ENCODE peak calls at places on chromosomes 11 and 22, in four cellular contexts. One of them, this sample, is unnamed.

GRCh38 chr11:10493041-10493663 is 38.1 kb downstream of the AMPD3 start:
- DNase-seq in thoracic aorta: no peak
- DNase-seq in body of pancreas: no peak
- DNase-seq in EL: no peak
- DNase-seq in this sample: no peak

GRCh38 chr22:36776722-36777121 is 803 bp upstream of the IFT27 start:
- DNase-seq in thoracic aorta: no peak
- DNase-seq in body of pancreas: no peak
- DNase-seq in EL: no peak
- DNase-seq in this sample: no peak

GRCh38 chr11:67538823-67539505 is 15.7 kb upstream of the CABP2 start:
- DNase-seq in thoracic aorta: no peak
- DNase-seq in body of pancreas: no peak
- DNase-seq in EL: no peak
- DNase-seq in this sample: no peak

GRCh38 chr22:37082251-37082650 is 27.3 kb downstream of the TMPRSS6 start:
- DNase-seq in thoracic aorta: no peak
- DNase-seq in body of pancreas: no peak
- DNase-seq in EL: no peak
- DNase-seq in this sample: no peak

GRCh38 chr11:98062714-98063113 is 958.0 kb upstream of the CNTN5 start:
- DNase-seq in thoracic aorta: no peak
- DNase-seq in body of pancreas: no peak
- DNase-seq in EL: no peak
- DNase-seq in this sample: no peak

GRCh38 chr11:2325719-2326118 is 23.9 kb downstream of the TSPAN32 start:
- DNase-seq in thoracic aorta: no peak
- DNase-seq in body of pancreas: peak
- DNase-seq in EL: peak
- DNase-seq in this sample: peak

GRCh38 chr11:125408281-125408680 is 87.8 kb downstream of the FEZ1 start:
- DNase-seq in thoracic aorta: no peak
- DNase-seq in body of pancreas: no peak
- DNase-seq in EL: no peak
- DNase-seq in this sample: no peak

GRCh38 chr11:48012051-48012391 is 31.7 kb downstream of the PTPRJ start:
- DNase-seq in thoracic aorta: no peak
- DNase-seq in body of pancreas: no peak
- DNase-seq in EL: no peak
- DNase-seq in this sample: no peak

GRCh38 chr22:44453441-44454112 is 44.5 kb downstream of the RTL6 start:
- DNase-seq in thoracic aorta: no peak
- DNase-seq in body of pancreas: no peak
- DNase-seq in EL: no peak
- DNase-seq in this sample: no peak

GRCh38 chr22:50737728-50738648 is at the start of gene ACR:
- DNase-seq in thoracic aorta: no peak
- DNase-seq in body of pancreas: peak
- DNase-seq in EL: no peak
- DNase-seq in this sample: no peak

GRCh38 chr11:64343740-64344133 is 3.7 kb downstream of the CCDC88B start:
- DNase-seq in thoracic aorta: no peak
- DNase-seq in body of pancreas: no peak
- DNase-seq in EL: no peak
- DNase-seq in this sample: no peak

GRCh38 chr11:119000906-119001305 is 3.0 kb downstream of the CENATAC start:
- DNase-seq in thoracic aorta: no peak
- DNase-seq in body of pancreas: no peak
- DNase-seq in EL: peak
- DNase-seq in this sample: no peak

GRCh38 chr11:12288934-12289666 is 88.3 kb upstream of the PARVA start:
- DNase-seq in thoracic aorta: no peak
- DNase-seq in body of pancreas: no peak
- DNase-seq in EL: no peak
- DNase-seq in this sample: no peak

GRCh38 chr22:47293368-47294221 is 531.1 kb downstream of the TBC1D22A start:
- DNase-seq in thoracic aorta: no peak
- DNase-seq in body of pancreas: no peak
- DNase-seq in EL: no peak
- DNase-seq in this sample: no peak

GRCh38 chr11:113242767-113243397 is 71.5 kb upstream of the TTC12 start:
- DNase-seq in thoracic aorta: no peak
- DNase-seq in body of pancreas: no peak
- DNase-seq in EL: peak
- DNase-seq in this sample: peak

GRCh38 chr11:211295-211694 is 3.8 kb downstream of the RIC8A start:
- DNase-seq in thoracic aorta: no peak
- DNase-seq in body of pancreas: no peak
- DNase-seq in EL: no peak
- DNase-seq in this sample: no peak

GRCh38 chr11:61594907-61595257 is 14.0 kb upstream of the SYT7 start:
- DNase-seq in thoracic aorta: no peak
- DNase-seq in body of pancreas: no peak
- DNase-seq in EL: no peak
- DNase-seq in this sample: no peak

GRCh38 chr22:37775785-37776638 is 31.7 kb upstream of the GCAT start:
- DNase-seq in thoracic aorta: no peak
- DNase-seq in body of pancreas: no peak
- DNase-seq in EL: peak
- DNase-seq in this sample: peak

GRCh38 chr11:124069429-124070401 is 28.6 kb upstream of the OR10G7 start:
- DNase-seq in thoracic aorta: no peak
- DNase-seq in body of pancreas: peak
- DNase-seq in EL: peak
- DNase-seq in this sample: peak

GRCh38 chr11:61516675-61517516 is 8.3 kb downstream of the LRRC10B start:
- DNase-seq in thoracic aorta: no peak
- DNase-seq in body of pancreas: no peak
- DNase-seq in EL: peak
- DNase-seq in this sample: peak

GRCh38 chr11:103364687-103365086 is 255.5 kb downstream of the DYNC2H1 start:
- DNase-seq in thoracic aorta: no peak
- DNase-seq in body of pancreas: no peak
- DNase-seq in EL: no peak
- DNase-seq in this sample: peak

GRCh38 chr11:130611791-130612251 is 163.4 kb downstream of the ADAMTS15 start:
- DNase-seq in thoracic aorta: no peak
- DNase-seq in body of pancreas: no peak
- DNase-seq in EL: peak
- DNase-seq in this sample: peak

GRCh38 chr11:112881461-112881860 is 79.8 kb upstream of the NCAM1 start:
- DNase-seq in thoracic aorta: peak
- DNase-seq in body of pancreas: peak
- DNase-seq in EL: peak
- DNase-seq in this sample: peak

GRCh38 chr22:24240381-24240780 is 4.5 kb downstream of the GGT5 start:
- DNase-seq in thoracic aorta: no peak
- DNase-seq in body of pancreas: no peak
- DNase-seq in EL: no peak
- DNase-seq in this sample: no peak

GRCh38 chr11:35134403-35135126 is 4.4 kb upstream of the CD44 start:
- DNase-seq in thoracic aorta: no peak
- DNase-seq in body of pancreas: no peak
- DNase-seq in EL: no peak
- DNase-seq in this sample: no peak

GRCh38 chr22:19605508-19606331 is 81.5 kb upstream of the CLDN5 start:
- DNase-seq in thoracic aorta: no peak
- DNase-seq in body of pancreas: no peak
- DNase-seq in EL: no peak
- DNase-seq in this sample: no peak

GRCh38 chr11:12787847-12788246 is 113.6 kb downstream of the TEAD1 start:
- DNase-seq in thoracic aorta: no peak
- DNase-seq in body of pancreas: no peak
- DNase-seq in EL: peak
- DNase-seq in this sample: no peak

GRCh38 chr11:98835336-98835735 is 185.4 kb upstream of the CNTN5 start:
- DNase-seq in thoracic aorta: no peak
- DNase-seq in body of pancreas: no peak
- DNase-seq in EL: no peak
- DNase-seq in this sample: no peak

GRCh38 chr11:34960277-34960676 is 43.9 kb downstream of the PDHX start:
- DNase-seq in thoracic aorta: no peak
- DNase-seq in body of pancreas: no peak
- DNase-seq in EL: no peak
- DNase-seq in this sample: no peak

GRCh38 chr11:110023711-110024110 is 69.5 kb upstream of the ZC3H12C start:
- DNase-seq in thoracic aorta: no peak
- DNase-seq in body of pancreas: no peak
- DNase-seq in EL: no peak
- DNase-seq in this sample: no peak

GRCh38 chr11:11993814-11994213 is 14.6 kb downstream of the DKK3 start:
- DNase-seq in thoracic aorta: no peak
- DNase-seq in body of pancreas: no peak
- DNase-seq in EL: peak
- DNase-seq in this sample: peak

GRCh38 chr11:75204012-75204674 is 36.4 kb upstream of the TPBGL start:
- DNase-seq in thoracic aorta: no peak
- DNase-seq in body of pancreas: no peak
- DNase-seq in EL: no peak
- DNase-seq in this sample: no peak

GRCh38 chr11:96200243-96200642 is 142.8 kb downstream of the MAML2 start:
- DNase-seq in thoracic aorta: no peak
- DNase-seq in body of pancreas: no peak
- DNase-seq in EL: peak
- DNase-seq in this sample: peak

GRCh38 chr11:72278911-72279310 is 34.9 kb upstream of the PHOX2A start:
- DNase-seq in thoracic aorta: no peak
- DNase-seq in body of pancreas: no peak
- DNase-seq in EL: peak
- DNase-seq in this sample: no peak

GRCh38 chr11:105767945-105768344 is 158.1 kb downstream of the GRIA4 start:
- DNase-seq in thoracic aorta: no peak
- DNase-seq in body of pancreas: no peak
- DNase-seq in EL: no peak
- DNase-seq in this sample: no peak

GRCh38 chr11:70400643-70401042 is 2.3 kb downstream of the CTTN start:
- DNase-seq in thoracic aorta: no peak
- DNase-seq in body of pancreas: no peak
- DNase-seq in EL: no peak
- DNase-seq in this sample: no peak

GRCh38 chr22:31337178-31337577 is 9.0 kb downstream of the PATZ1 start:
- DNase-seq in thoracic aorta: no peak
- DNase-seq in body of pancreas: peak
- DNase-seq in EL: peak
- DNase-seq in this sample: no peak

GRCh38 chr22:39940757-39941305 is 19.4 kb upstream of the TMA7B start:
- DNase-seq in thoracic aorta: no peak
- DNase-seq in body of pancreas: no peak
- DNase-seq in EL: no peak
- DNase-seq in this sample: no peak

GRCh38 chr11:27614092-27614491 is 86.2 kb downstream of the BDNF start:
- DNase-seq in thoracic aorta: no peak
- DNase-seq in body of pancreas: no peak
- DNase-seq in EL: no peak
- DNase-seq in this sample: no peak

This sample was measured in AG08396.